ENCODE peak calls at places on chromosomes 2 and 18, in six cellular contexts. D is K562, F is A549, I is GM12878, P is upper lobe of left lung, B is HepG2. Z is an unnamed sample.
A peak's percentile ranks its signal among the peaks of the same experiment; 100 is the strongest.

GRCh38 chr2:204853905-204854304 is 308.6 kb downstream of the PARD3B start:
- ATAC-seq in D (no peak), F (no peak), I (no peak), P (no peak), B (no peak), Z (no peak)

GRCh38 chr18:44589709-44590108 is 91.0 kb upstream of the SETBP1 start:
- ATAC-seq in D (no peak), F (no peak), I (no peak), P (no peak), B (no peak), Z (no peak)

GRCh38 chr2:102122115-102122514 is 20.4 kb upstream of the IL1R1 start:
- ATAC-seq in D (no peak), F (peak; percentile 47), I (no peak), P (no peak), B (no peak), Z (peak; percentile 65)

GRCh38 chr18:11470941-11471340 is 138.5 kb upstream of the SLC35G4 start:
- ATAC-seq in D (no peak), F (no peak), I (no peak), P (no peak), B (no peak), Z (no peak)

GRCh38 chr2:105168543-105168942 is 73.0 kb upstream of the GPR45 start:
- ATAC-seq in D (no peak), F (no peak), I (no peak), P (no peak), B (no peak), Z (no peak)

GRCh38 chr2:767440-767839 is 90.2 kb upstream of the TMEM18 start:
- ATAC-seq in D (peak; percentile 33), F (no peak), I (no peak), P (no peak), B (no peak), Z (no peak)

GRCh38 chr18:70623106-70623505 is 334.3 kb downstream of the SOCS6 start:
- ATAC-seq in D (no peak), F (no peak), I (no peak), P (no peak), B (no peak), Z (no peak)

GRCh38 chr2:234273887-234274584 is 222.8 kb downstream of the ARL4C start:
- ATAC-seq in D (no peak), F (no peak), I (no peak), P (no peak), B (no peak), Z (no peak)

GRCh38 chr18:35002120-35002519 is 39.1 kb upstream of the MAPRE2 start:
- ATAC-seq in D (no peak), F (no peak), I (no peak), P (no peak), B (no peak), Z (no peak)

GRCh38 chr2:109242654-109243331 is 113.8 kb downstream of the SH3RF3 start:
- ATAC-seq in D (no peak), F (no peak), I (no peak), P (peak; percentile 82), B (no peak), Z (peak; percentile 90)

GRCh38 chr2:8577573-8577972 is 104.3 kb upstream of the ID2 start:
- ATAC-seq in D (no peak), F (no peak), I (no peak), P (no peak), B (no peak), Z (no peak)

GRCh38 chr2:109063326-109063670 is 65.7 kb upstream of the SH3RF3 start:
- ATAC-seq in D (no peak), F (no peak), I (no peak), P (no peak), B (peak; percentile 46), Z (no peak)

GRCh38 chr2:231707625-231708049 is 688 bp upstream of the PTMA start:
- ATAC-seq in D (no peak), F (no peak), I (peak; percentile 1), P (no peak), B (no peak), Z (peak; percentile 0)

GRCh38 chr2:170930132-170931109 is 1.4 kb downstream of the GORASP2 start:
- ATAC-seq in D (peak; percentile 59), F (peak; percentile 32), I (peak; percentile 62), P (peak; percentile 72), B (peak; percentile 31), Z (no peak)

GRCh38 chr2:219210572-219211362 is 4.2 kb downstream of the ZFAND2B start:
- ATAC-seq in D (no peak), F (no peak), I (no peak), P (no peak), B (no peak), Z (no peak)

GRCh38 chr2:238869293-238870124 is 21.6 kb downstream of the TWIST2 start:
- ATAC-seq in D (no peak), F (peak; percentile 12), I (no peak), P (no peak), B (peak; percentile 15), Z (peak; percentile 8)

GRCh38 chr2:18244840-18245239 is 315.6 kb downstream of the RDH14 start:
- ATAC-seq in D (no peak), F (no peak), I (no peak), P (no peak), B (no peak), Z (no peak)

GRCh38 chr2:46298522-46299351 is 1.5 kb downstream of the EPAS1 start:
- ATAC-seq in D (peak; percentile 35), F (peak; percentile 41), I (peak; percentile 21), P (peak; percentile 60), B (peak; percentile 52), Z (no peak)

GRCh38 chr2:46302005-46302696 is 4.9 kb downstream of the EPAS1 start:
- ATAC-seq in D (no peak), F (no peak), I (no peak), P (no peak), B (no peak), Z (no peak)

GRCh38 chr2:46299365-46300263 is 2.4 kb downstream of the EPAS1 start:
- ATAC-seq in D (peak; percentile 34), F (no peak), I (no peak), P (peak; percentile 60), B (peak; percentile 12), Z (peak; percentile 23)

GRCh38 chr2:46298272-46298521 is 990 bp downstream of the EPAS1 start:
- ATAC-seq in D (no peak), F (no peak), I (no peak), P (no peak), B (no peak), Z (no peak)

DNA sequence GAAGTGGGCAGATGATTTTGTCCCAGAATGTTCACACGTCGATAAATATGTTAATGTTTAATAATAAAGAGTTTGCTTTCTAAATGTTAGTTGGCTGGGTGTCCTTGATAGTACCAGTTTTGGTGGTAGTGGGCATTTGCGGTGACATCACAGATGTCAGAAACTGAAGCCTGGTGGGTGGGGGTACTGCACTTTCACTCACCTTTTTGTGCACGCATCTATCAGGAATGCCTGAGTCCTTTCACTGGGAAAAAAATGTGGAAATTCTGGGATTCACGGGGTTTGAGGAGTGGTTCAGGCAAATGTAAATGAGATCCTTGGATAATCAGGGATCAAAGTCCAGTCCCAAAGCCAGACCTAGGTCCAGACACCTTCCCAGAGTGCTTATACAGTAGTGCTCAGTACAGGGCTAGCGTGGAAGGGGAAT is 3.2 kb downstream of the EPAS1 start:
- ATAC-seq in D (no peak), F (no peak), I (no peak), P (no peak), B (no peak), Z (no peak)
- H3K4me3 ChIP-seq in D (no peak overlapping the region), F (peak overlapping the region; percentile 92), I (no peak overlapping the region), P (peak overlapping the region; percentile 65), B (peak overlapping the region; percentile 96), Z (peak overlapping the region; percentile 65)

GRCh38 chr18:73419531-73419930 is 551.7 kb upstream of the NETO1 start:
- ATAC-seq in D (no peak), F (no peak), I (no peak), P (no peak), B (no peak), Z (no peak)

DNA sequence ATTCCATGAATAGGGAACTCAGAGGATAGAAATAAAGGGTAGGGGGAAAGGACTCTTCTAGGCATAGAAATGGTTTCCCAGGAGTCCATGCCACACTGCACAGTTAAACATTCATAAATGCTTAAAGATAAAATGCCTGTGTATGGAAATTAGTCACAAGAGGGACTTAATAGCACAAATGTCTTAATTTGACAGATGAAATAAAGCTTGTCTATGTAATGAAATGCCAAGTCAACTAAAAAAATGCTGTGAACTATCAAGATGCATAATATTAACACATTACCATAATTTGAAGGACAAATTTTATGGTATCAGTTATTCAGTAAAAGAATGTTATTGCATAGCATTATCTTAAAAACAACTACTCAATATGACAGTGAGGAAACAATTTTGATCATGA is 553.2 kb upstream of the NETO1 start:
- ATAC-seq in D (no peak), F (no peak), I (no peak), P (no peak), B (no peak), Z (no peak)
- TF ChIP-seq EP300 in D (no peak), F (no peak), I (no peak), P (no peak), B (no peak), Z (no peak)

GRCh38 chr18:45836242-45837215 is 11.1 kb downstream of the SIGLEC15 start:
- ATAC-seq in D (no peak), F (no peak), I (no peak), P (no peak), B (peak; percentile 41), Z (no peak)

GRCh38 chr18:45838302-45839070 is 13.0 kb downstream of the SIGLEC15 start:
- ATAC-seq in D (no peak), F (no peak), I (no peak), P (no peak), B (no peak), Z (peak; percentile 42)

GRCh38 chr18:45839415-45840395 is 14.2 kb downstream of the SIGLEC15 start:
- ATAC-seq in D (peak; percentile 79), F (peak; percentile 80), I (peak; percentile 70), P (peak; percentile 42), B (peak; percentile 82), Z (no peak)

GRCh38 chr18:45835057-45835634 is 9.7 kb downstream of the SIGLEC15 start:
- ATAC-seq in D (no peak), F (no peak), I (no peak), P (no peak), B (no peak), Z (no peak)

GRCh38 chr18:45837283-45838070 is 12.0 kb downstream of the SIGLEC15 start:
- ATAC-seq in D (no peak), F (peak; percentile 38), I (peak; percentile 62), P (peak; percentile 42), B (no peak), Z (peak; percentile 50)
- H3K27ac ChIP-seq in D (no peak overlapping the region), F (peak overlapping the region; percentile 70), I (no peak overlapping the region), P (no peak overlapping the region), B (no peak overlapping the region), Z (no peak overlapping the region)

GRCh38 chr18:13613591-13614317 is 112.6 kb downstream of the FAM210A start:
- ATAC-seq in D (no peak), F (no peak), I (peak; percentile 11), P (no peak), B (no peak), Z (no peak)
- H3K4me3 ChIP-seq in D (no peak overlapping the region), F (no peak overlapping the region), I (peak overlapping the region; percentile 73), P (no peak overlapping the region), B (no peak overlapping the region), Z (no peak overlapping the region)

GRCh38 chr2:61438670-61439069 is 32.2 kb downstream of the USP34 start:
- ATAC-seq in D (peak; percentile 9), F (no peak), I (no peak), P (no peak), B (no peak), Z (no peak)
- TF ChIP-seq EP300 in D (no peak), F (no peak), I (no peak), P (no peak), B (no peak), Z (no peak)

GRCh38 chr2:67649331-67650071 is 252.4 kb downstream of the ETAA1 start:
- ATAC-seq in D (no peak), F (no peak), I (no peak), P (peak; percentile 56), B (no peak), Z (peak; percentile 79)
- H3K27ac ChIP-seq in D (no peak overlapping the region), F (peak overlapping the region; percentile 78), I (no peak overlapping the region), P (peak overlapping the region; percentile 35), B (no peak overlapping the region), Z (peak overlapping the region; percentile 36)

GRCh38 chr2:98716786-98717185 is 14.1 kb downstream of the MGAT4A start:
- ATAC-seq in D (no peak), F (no peak), I (no peak), P (no peak), B (no peak), Z (no peak)
- H3K4me3 ChIP-seq in D (no peak overlapping the region), F (no peak overlapping the region), I (no peak overlapping the region), P (no peak overlapping the region), B (no peak overlapping the region), Z (no peak overlapping the region)

Z was measured in gastroesophageal sphincter.